ENCODE peak calls at places on chromosomes 13 and 19, in ten cellular contexts. B is renal cortical epithelial cell; O is stimulated activated CD8-positive, alpha-beta memory T cell treated with anti-CD3 and anti-CD28 coated beads, Interleukin-2, amount 100 ng/mL, for 48 hours; T is stomach; L is COR-L47; Z is cardiac fibroblast; P is transverse colon; W is NCI-H510A treated with DMSO at 0.1 percent for 48 hours; Y is mucosa of gallbladder; C is nucleus accumbens. X is an unnamed sample.

GRCh38 chr19:4399871-4400768 is at the start of gene SH3GL1:
- DNase-seq in W (peak; percentile 98), Z (peak; percentile 96), C (peak; percentile 83), P (peak; percentile 95), T (peak; percentile 96), L (peak; percentile 83), O (peak; percentile 85), B (peak; percentile 53), Y (peak; percentile 92), X (peak; percentile 93)

GRCh38 chr19:1933942-1934341 is 7.0 kb upstream of the CSNK1G2 start:
- DNase-seq in P (no peak), W (no peak), C (no peak), B (no peak), T (no peak), O (no peak), Z (no peak), Y (no peak), L (no peak), X (no peak)

GRCh38 chr13:23467048-23467931 is 33.8 kb upstream of the SACS start:
- DNase-seq in Y (no peak), O (no peak), C (no peak), B (no peak), W (no peak), L (no peak), Z (no peak), T (no peak), P (no peak), X (peak; percentile 4)

GRCh38 chr13:91702411-91702810 is 304.0 kb downstream of the GPC5 start:
- DNase-seq in L (no peak), Z (no peak), B (no peak), Y (no peak), O (no peak), W (no peak), C (no peak), P (no peak), T (no peak), X (no peak)

GRCh38 chr13:77325371-77325941 is 1.4 kb downstream of the MYCBP2 start:
- DNase-seq in O (no peak), Y (no peak), Z (peak; percentile 27), P (no peak), W (no peak), B (no peak), L (no peak), T (no peak), C (no peak), X (no peak)

GRCh38 chr19:5913739-5914357 is at the start of gene CAPS:
- DNase-seq in Y (peak; percentile 86), T (peak; percentile 91), L (no peak), O (no peak), W (no peak), Z (peak; percentile 36), P (peak; percentile 78), C (peak; percentile 5), B (peak; percentile 83), X (no peak)

GRCh38 chr13:48876289-48876688 is 99.4 kb upstream of the FNDC3A start:
- DNase-seq in Z (no peak), L (no peak), B (no peak), P (no peak), T (no peak), O (no peak), W (no peak), Y (no peak), C (no peak), X (no peak)

GRCh38 chr13:44128522-44128921 is 245.1 kb upstream of the SERP2 start:
- DNase-seq in P (no peak), L (no peak), Y (no peak), W (no peak), O (no peak), C (no peak), Z (peak; percentile 5), B (no peak), T (no peak), X (no peak)

GRCh38 chr13:29436291-29436690 is 159.2 kb downstream of the SLC7A1 start:
- DNase-seq in L (no peak), C (no peak), Y (no peak), Z (peak; percentile 85), O (no peak), P (no peak), W (no peak), B (peak; percentile 85), T (no peak), X (no peak)

GRCh38 chr13:96968027-96968426 is 26.2 kb downstream of the OXGR1 start:
- DNase-seq in B (no peak), W (no peak), T (no peak), O (no peak), Y (no peak), L (no peak), P (no peak), C (no peak), Z (no peak), X (no peak)

GRCh38 chr13:20461481-20461859 is 64.2 kb downstream of the CRYL1 start:
- DNase-seq in T (no peak), P (no peak), B (peak; percentile 92), L (no peak), Y (no peak), C (no peak), Z (peak; percentile 32), W (no peak), O (no peak), X (peak; percentile 50)

GRCh38 chr13:95298971-95299627 is 2.2 kb downstream of the ABCC4 start:
- DNase-seq in Z (peak; percentile 85), P (no peak), W (no peak), L (no peak), T (no peak), O (no peak), Y (no peak), B (peak; percentile 87), C (no peak), X (no peak)

GRCh38 chr19:40089462-40089861 is 1.3 kb downstream of the ZNF780A start:
- DNase-seq in P (no peak), Z (peak; percentile 24), L (no peak), W (no peak), O (no peak), C (no peak), T (no peak), Y (no peak), B (peak; percentile 26), X (no peak)

GRCh38 chr13:31896427-31896826 is 135.1 kb upstream of the FRY start:
- DNase-seq in P (no peak), Z (peak; percentile 96), T (no peak), L (no peak), O (no peak), Y (no peak), B (no peak), W (no peak), C (no peak), X (no peak)

GRCh38 chr19:27750697-27751391 is 1462.1 kb downstream of the UQCRFS1 start:
- DNase-seq in P (no peak), O (no peak), W (no peak), B (no peak), L (no peak), T (peak; percentile 13), C (no peak), Y (no peak), Z (no peak), X (no peak)

GRCh38 chr13:26025771-26026170 is 26.0 kb downstream of the SHISA2 start:
- DNase-seq in B (no peak), C (no peak), T (no peak), P (no peak), L (no peak), O (no peak), Y (no peak), W (no peak), Z (no peak), X (no peak)

GRCh38 chr13:53417601-53418000 is 389.0 kb downstream of the OLFM4 start:
- DNase-seq in O (no peak), L (no peak), Z (no peak), W (no peak), B (no peak), C (no peak), P (no peak), Y (no peak), T (no peak), X (no peak)

GRCh38 chr13:38821753-38822551 is 135.1 kb downstream of the FREM2 start:
- DNase-seq in L (no peak), W (no peak), O (no peak), C (peak; percentile 62), T (no peak), P (no peak), Y (no peak), B (peak; percentile 37), Z (no peak), X (no peak)

GRCh38 chr13:71863249-71863648 is 3.8 kb downstream of the DACH1 start:
- DNase-seq in Y (no peak), P (no peak), O (no peak), Z (no peak), B (no peak), W (no peak), L (no peak), T (no peak), C (no peak), X (no peak)

GRCh38 chr13:112771139-112771876 is 81.5 kb downstream of the ATP11A start:
- DNase-seq in Z (no peak), B (no peak), O (no peak), L (peak; percentile 37), C (no peak), T (no peak), W (peak; percentile 73), P (no peak), Y (no peak), X (no peak)

GRCh38 chr13:29543230-29544215 is 52.0 kb downstream of the SLC7A1 start:
- DNase-seq in L (no peak), Y (no peak), P (no peak), Z (peak; percentile 48), B (peak; percentile 64), W (no peak), O (peak; percentile 60), C (no peak), T (no peak), X (no peak)

GRCh38 chr19:19271828-19272599 is 1.1 kb downstream of the TM6SF2 start:
- DNase-seq in W (no peak), O (no peak), C (no peak), L (no peak), T (no peak), B (no peak), Z (no peak), Y (no peak), P (no peak), X (no peak)

GRCh38 chr19:1105217-1105872 is 1.6 kb downstream of the GPX4 start:
- DNase-seq in B (no peak), P (no peak), C (no peak), T (no peak), Y (no peak), W (no peak), O (no peak), L (no peak), Z (no peak), X (no peak)

GRCh38 chr19:48085904-48086864 is 24.4 kb downstream of the PLA2G4C start:
- DNase-seq in L (no peak), B (no peak), Z (no peak), P (no peak), T (no peak), C (no peak), O (no peak), Y (no peak), W (no peak), X (no peak)

GRCh38 chr13:22001336-22001735 is 330.5 kb downstream of the FGF9 start:
- DNase-seq in C (no peak), P (no peak), W (no peak), Y (no peak), B (no peak), L (no peak), O (no peak), Z (no peak), T (no peak), X (no peak)

GRCh38 chr19:39997595-39998216 is 846 bp downstream of the ZNF546 start:
- DNase-seq in B (no peak), Y (no peak), P (no peak), Z (no peak), L (no peak), C (no peak), O (no peak), T (no peak), W (no peak), X (no peak)